ENCODE peak calls at places on chromosomes 1 and 21, in ten cellular contexts. K, G, Q, H, Y, S, M, J, F and N are unnamed samples.

GRCh38 chr21:17911628-17912027 is 92.5 kb upstream of the C21orf91 start:
- DNase-seq in K (no peak), G (no peak), Q (peak; percentile 59), H (no peak), Y (no peak), S (no peak), M (no peak), J (peak; percentile 85), F (no peak), N (no peak)

GRCh38 chr21:42366292-42367010 is at the start of gene TFF1:
- DNase-seq in K (no peak), G (no peak), Q (no peak), H (no peak), Y (no peak), S (no peak), M (no peak), J (no peak), F (no peak), N (no peak)

GRCh38 chr1:27549807-27550408 is 54.0 kb downstream of the AHDC1 start:
- DNase-seq in K (no peak), G (no peak), Q (no peak), H (no peak), Y (no peak), S (no peak), M (no peak), J (no peak), F (no peak), N (no peak)

GRCh38 chr1:22876359-22877111 is 96.1 kb downstream of the LACTBL1 start:
- DNase-seq in K (no peak), G (no peak), Q (no peak), H (no peak), Y (no peak), S (no peak), M (no peak), J (peak; percentile 77), F (no peak), N (no peak)

GRCh38 chr1:5554111-5554510 is 438.1 kb downstream of the NPHP4 start:
- DNase-seq in K (no peak), G (no peak), Q (no peak), H (no peak), Y (no peak), S (no peak), M (no peak), J (no peak), F (no peak), N (no peak)

GRCh38 chr1:121587777-121588176 is 403.0 kb downstream of the SRGAP2C start:
- DNase-seq in K (no peak), G (no peak), Q (no peak), H (no peak), Y (no peak), S (no peak), M (no peak), J (no peak), F (no peak), N (no peak)

GRCh38 chr1:12527564-12527963 is 90.4 kb downstream of the DHRS3 start:
- DNase-seq in K (no peak), G (peak; percentile 48), Q (no peak), H (no peak), Y (no peak), S (no peak), M (no peak), J (no peak), F (no peak), N (no peak)

GRCh38 chr1:40508375-40509341 is at the start of gene EXO5:
- DNase-seq in K (peak; percentile 62), G (peak; percentile 91), Q (no peak), H (peak; percentile 82), Y (peak; percentile 88), S (peak; percentile 50), M (peak; percentile 73), J (peak; percentile 77), F (peak; percentile 78), N (peak; percentile 90)

GRCh38 chr21:31860851-31861250 is 12.0 kb upstream of the HUNK start:
- DNase-seq in K (no peak), G (no peak), Q (no peak), H (no peak), Y (no peak), S (no peak), M (no peak), J (no peak), F (no peak), N (no peak)

GRCh38 chr1:87730274-87731222 is 401.9 kb downstream of the LMO4 start:
- DNase-seq in K (no peak), G (no peak), Q (no peak), H (no peak), Y (no peak), S (no peak), M (no peak), J (no peak), F (no peak), N (no peak)

GRCh38 chr1:24149854-24150227 is 6.9 kb upstream of the IL22RA1 start:
- DNase-seq in K (no peak), G (no peak), Q (no peak), H (no peak), Y (peak; percentile 14), S (no peak), M (no peak), J (peak; percentile 38), F (no peak), N (no peak)

GRCh38 chr1:22044690-22045420 is 7.7 kb upstream of the CDC42 start:
- DNase-seq in K (no peak), G (no peak), Q (no peak), H (no peak), Y (no peak), S (no peak), M (no peak), J (peak; percentile 55), F (no peak), N (no peak)

GRCh38 chr1:152188673-152189591 is 29.9 kb upstream of the RPTN start:
- DNase-seq in K (no peak), G (peak; percentile 88), Q (no peak), H (peak; percentile 83), Y (peak; percentile 67), S (peak; percentile 40), M (peak; percentile 76), J (peak; percentile 74), F (no peak), N (peak; percentile 58)

GRCh38 chr1:223401873-223402789 is 8.9 kb downstream of the CCDC185 start:
- DNase-seq in K (no peak), G (no peak), Q (peak; percentile 50), H (no peak), Y (no peak), S (no peak), M (no peak), J (peak; percentile 73), F (no peak), N (no peak)

GRCh38 chr1:206834711-206835110 is 30.7 kb upstream of the IL20 start:
- DNase-seq in K (no peak), G (peak; percentile 70), Q (no peak), H (no peak), Y (no peak), S (no peak), M (no peak), J (no peak), F (no peak), N (no peak)

GRCh38 chr1:233289676-233290075 is 5.8 kb downstream of the PCNX2 start:
- DNase-seq in K (no peak), G (no peak), Q (no peak), H (no peak), Y (no peak), S (no peak), M (no peak), J (no peak), F (no peak), N (no peak)

GRCh38 chr1:85582687-85583354 is 2.3 kb downstream of the CCN1 start:
- DNase-seq in K (no peak), G (no peak), Q (no peak), H (no peak), Y (no peak), S (no peak), M (no peak), J (no peak), F (no peak), N (no peak)

GRCh38 chr1:55774446-55774845 is 559.3 kb upstream of the USP24 start:
- DNase-seq in K (no peak), G (no peak), Q (no peak), H (no peak), Y (no peak), S (no peak), M (no peak), J (no peak), F (no peak), N (no peak)

GRCh38 chr1:103517380-103518047 is 8.0 kb upstream of the RNPC3 start:
- DNase-seq in K (no peak), G (no peak), Q (no peak), H (no peak), Y (peak; percentile 3), S (no peak), M (no peak), J (no peak), F (no peak), N (peak; percentile 15)

GRCh38 chr1:2300004-2300771 is 72.1 kb downstream of the SKI start:
- DNase-seq in K (no peak), G (no peak), Q (no peak), H (no peak), Y (peak; percentile 89), S (no peak), M (peak; percentile 57), J (no peak), F (no peak), N (peak; percentile 93)

GRCh38 chr1:195897072-195897471 is 711.2 kb downstream of the KCNT2 start:
- DNase-seq in K (no peak), G (no peak), Q (no peak), H (no peak), Y (no peak), S (no peak), M (no peak), J (no peak), F (no peak), N (no peak)

GRCh38 chr1:230141002-230141648 is 74.1 kb downstream of the GALNT2 start:
- DNase-seq in K (no peak), G (no peak), Q (no peak), H (no peak), Y (no peak), S (no peak), M (no peak), J (peak; percentile 62), F (no peak), N (no peak)

GRCh38 chr21:34510148-34511142 is 1.6 kb downstream of the KCNE1 start:
- DNase-seq in K (no peak), G (peak; percentile 88), Q (no peak), H (peak; percentile 62), Y (peak; percentile 43), S (peak; percentile 62), M (no peak), J (peak; percentile 75), F (peak; percentile 62), N (peak; percentile 83)

GRCh38 chr1:206833131-206833530 is 32.3 kb upstream of the IL20 start:
- DNase-seq in K (no peak), G (no peak), Q (no peak), H (no peak), Y (no peak), S (no peak), M (no peak), J (no peak), F (no peak), N (no peak)

GRCh38 chr1:90836345-90836679 is 119.2 kb upstream of the BARHL2 start:
- DNase-seq in K (no peak), G (no peak), Q (no peak), H (no peak), Y (no peak), S (no peak), M (no peak), J (no peak), F (no peak), N (no peak)